ENCODE peak calls at places on chromosomes 1 and 21, in four cellular contexts. One of them, this sample, is unnamed.

GRCh38 chr1:116717318-116717717 is 36.9 kb upstream of the CD2 start:
- DNase-seq in activated T-cell treated with anti-CD3 and anti-CD28 coated beads for 1 hour: no peak
- DNase-seq in BJ: no peak
- DNase-seq in IMR-90: no peak
- DNase-seq in this sample: no peak

GRCh38 chr21:15520811-15521643 is 208.8 kb upstream of the USP25 start:
- DNase-seq in activated T-cell treated with anti-CD3 and anti-CD28 coated beads for 1 hour: no peak
- DNase-seq in BJ: no peak
- DNase-seq in IMR-90: peak; percentile 0
- DNase-seq in this sample: no peak

GRCh38 chr1:64733576-64734288 is 11.1 kb upstream of the RAVER2 start:
- DNase-seq in activated T-cell treated with anti-CD3 and anti-CD28 coated beads for 1 hour: no peak
- DNase-seq in BJ: no peak
- DNase-seq in IMR-90: peak; percentile 61
- DNase-seq in this sample: no peak

GRCh38 chr1:227893696-227894305 is 53.9 kb downstream of the WNT9A start:
- DNase-seq in activated T-cell treated with anti-CD3 and anti-CD28 coated beads for 1 hour: no peak
- DNase-seq in BJ: no peak
- DNase-seq in IMR-90: no peak
- DNase-seq in this sample: no peak

GRCh38 chr21:38721983-38722382 is 83.7 kb upstream of the ETS2 start:
- DNase-seq in activated T-cell treated with anti-CD3 and anti-CD28 coated beads for 1 hour: no peak
- DNase-seq in BJ: no peak
- DNase-seq in IMR-90: no peak
- DNase-seq in this sample: no peak

GRCh38 chr1:175471039-175471800 is 272.2 kb downstream of the TNR start:
- DNase-seq in activated T-cell treated with anti-CD3 and anti-CD28 coated beads for 1 hour: no peak
- DNase-seq in BJ: peak; percentile 47
- DNase-seq in IMR-90: no peak
- DNase-seq in this sample: peak; percentile 41

GRCh38 chr1:186768906-186769305 is 59.8 kb upstream of the PLA2G4A start:
- DNase-seq in activated T-cell treated with anti-CD3 and anti-CD28 coated beads for 1 hour: no peak
- DNase-seq in BJ: no peak
- DNase-seq in IMR-90: no peak
- DNase-seq in this sample: no peak

GRCh38 chr1:65992160-65993046 is 199.7 kb downstream of the PDE4B start:
- DNase-seq in activated T-cell treated with anti-CD3 and anti-CD28 coated beads for 1 hour: no peak
- DNase-seq in BJ: no peak
- DNase-seq in IMR-90: no peak
- DNase-seq in this sample: no peak

GRCh38 chr1:205950826-205951549 is 7.7 kb upstream of the SLC26A9 start:
- DNase-seq in activated T-cell treated with anti-CD3 and anti-CD28 coated beads for 1 hour: no peak
- DNase-seq in BJ: no peak
- DNase-seq in IMR-90: peak; percentile 35
- DNase-seq in this sample: peak; percentile 61

GRCh38 chr1:54425152-54425584 is 19.0 kb upstream of the SSBP3 start:
- DNase-seq in activated T-cell treated with anti-CD3 and anti-CD28 coated beads for 1 hour: no peak
- DNase-seq in BJ: no peak
- DNase-seq in IMR-90: no peak
- DNase-seq in this sample: no peak

GRCh38 chr1:239389703-239390102 is 3.3 kb downstream of the CHRM3 start:
- DNase-seq in activated T-cell treated with anti-CD3 and anti-CD28 coated beads for 1 hour: no peak
- DNase-seq in BJ: no peak
- DNase-seq in IMR-90: no peak
- DNase-seq in this sample: no peak

GRCh38 chr1:172145231-172145651 is 275.2 kb upstream of the C1orf105 start:
- DNase-seq in activated T-cell treated with anti-CD3 and anti-CD28 coated beads for 1 hour: no peak
- DNase-seq in BJ: no peak
- DNase-seq in IMR-90: peak; percentile 70
- DNase-seq in this sample: no peak

GRCh38 chr1:214923516-214923915 is 159.0 kb upstream of the KCNK2 start:
- DNase-seq in activated T-cell treated with anti-CD3 and anti-CD28 coated beads for 1 hour: no peak
- DNase-seq in BJ: no peak
- DNase-seq in IMR-90: no peak
- DNase-seq in this sample: no peak

GRCh38 chr21:36320421-36321324 is 676 bp downstream of the MORC3 start:
- DNase-seq in activated T-cell treated with anti-CD3 and anti-CD28 coated beads for 1 hour: no peak
- DNase-seq in BJ: no peak
- DNase-seq in IMR-90: peak; percentile 73
- DNase-seq in this sample: no peak

GRCh38 chr1:151934048-151934493 is 24.8 kb upstream of the THEM4 start:
- DNase-seq in activated T-cell treated with anti-CD3 and anti-CD28 coated beads for 1 hour: no peak
- DNase-seq in BJ: no peak
- DNase-seq in IMR-90: peak; percentile 60
- DNase-seq in this sample: no peak

GRCh38 chr1:202009326-202010031 is 908 bp upstream of the ELF3 start:
- DNase-seq in activated T-cell treated with anti-CD3 and anti-CD28 coated beads for 1 hour: peak; percentile 53
- DNase-seq in BJ: no peak
- DNase-seq in IMR-90: peak; percentile 76
- DNase-seq in this sample: no peak

GRCh38 chr1:33649759-33650158 is 177.3 kb downstream of the ZSCAN20 start:
- DNase-seq in activated T-cell treated with anti-CD3 and anti-CD28 coated beads for 1 hour: no peak
- DNase-seq in BJ: no peak
- DNase-seq in IMR-90: no peak
- DNase-seq in this sample: no peak

GRCh38 chr1:41380979-41381690 is 19.9 kb downstream of the FOXO6 start:
- DNase-seq in activated T-cell treated with anti-CD3 and anti-CD28 coated beads for 1 hour: no peak
- DNase-seq in BJ: no peak
- DNase-seq in IMR-90: no peak
- DNase-seq in this sample: no peak

GRCh38 chr1:42934111-42934510 is 24.6 kb downstream of the SLC2A1 start:
- DNase-seq in activated T-cell treated with anti-CD3 and anti-CD28 coated beads for 1 hour: no peak
- DNase-seq in BJ: no peak
- DNase-seq in IMR-90: no peak
- DNase-seq in this sample: no peak

GRCh38 chr1:6121651-6122370 is 58.3 kb downstream of the CHD5 start:
- DNase-seq in activated T-cell treated with anti-CD3 and anti-CD28 coated beads for 1 hour: no peak
- DNase-seq in BJ: no peak
- DNase-seq in IMR-90: no peak
- DNase-seq in this sample: no peak

This sample was measured in GM04503.